ENCODE peak calls at places on chromosomes 3 and 15, in five cellular contexts. B, L, Z, D and O are unnamed samples.

GRCh38 chr15:31590609-31591008 is 264.0 kb downstream of the KLF13 start:
- DNase-seq in B (no peak), L (peak; percentile 67), Z (no peak), D (no peak), O (no peak)

GRCh38 chr3:4928277-4928789 is 50.9 kb upstream of the BHLHE40 start:
- DNase-seq in B (no peak), L (no peak), Z (no peak), D (no peak), O (no peak)

GRCh38 chr3:58657571-58658141 is 8.9 kb downstream of the FAM3D start:
- DNase-seq in B (no peak), L (no peak), Z (no peak), D (no peak), O (no peak)

GRCh38 chr3:6994081-6994668 is 133.3 kb downstream of the GRM7 start:
- DNase-seq in B (no peak), L (no peak), Z (peak; percentile 9), D (no peak), O (no peak)

GRCh38 chr3:4426782-4427344 is 40.2 kb downstream of the SUMF1 start:
- DNase-seq in B (peak; percentile 90), L (peak; percentile 92), Z (peak; percentile 92), D (no peak), O (no peak)

GRCh38 chr3:148727242-148727641 is 29.5 kb downstream of the AGTR1 start:
- DNase-seq in B (no peak), L (peak; percentile 31), Z (no peak), D (no peak), O (peak; percentile 44)

GRCh38 chr15:85621096-85621495 is 173.6 kb downstream of the KLHL25 start:
- DNase-seq in B (no peak), L (no peak), Z (no peak), D (no peak), O (no peak)

GRCh38 chr3:81554805-81555204 is 206.6 kb downstream of the GBE1 start:
- DNase-seq in B (no peak), L (peak; percentile 59), Z (peak; percentile 76), D (no peak), O (no peak)

GRCh38 chr3:122948398-122948797 is 79.2 kb downstream of the SEMA5B start:
- DNase-seq in B (no peak), L (no peak), Z (no peak), D (no peak), O (no peak)

GRCh38 chr3:17359911-17360310 is 382.5 kb downstream of the TBC1D5 start:
- DNase-seq in B (no peak), L (no peak), Z (no peak), D (no peak), O (no peak)

GRCh38 chr15:73518180-73518862 is 75.4 kb downstream of the REC114 start:
- DNase-seq in B (no peak), L (no peak), Z (no peak), D (no peak), O (peak; percentile 18)

GRCh38 chr3:123090700-123091585 is 24.1 kb downstream of the PDIA5 start:
- DNase-seq in B (no peak), L (no peak), Z (no peak), D (no peak), O (no peak)

GRCh38 chr3:128170866-128171516 is 17.7 kb downstream of the EEFSEC start:
- DNase-seq in B (no peak), L (peak; percentile 88), Z (peak; percentile 88), D (peak; percentile 68), O (peak; percentile 55)

GRCh38 chr15:69881760-69882159 is 216.0 kb downstream of the TLE3 start:
- DNase-seq in B (no peak), L (no peak), Z (no peak), D (no peak), O (no peak)

GRCh38 chr3:167898091-167898490 is 162.6 kb downstream of the SERPINI1 start:
- DNase-seq in B (no peak), L (no peak), Z (no peak), D (no peak), O (no peak)

GRCh38 chr3:55402886-55403605 is 84.1 kb downstream of the WNT5A start:
- DNase-seq in B (no peak), L (no peak), Z (no peak), D (no peak), O (no peak)

GRCh38 chr15:63601026-63601726 is 4.0 kb downstream of the FBXL22 start:
- DNase-seq in B (no peak), L (no peak), Z (peak; percentile 20), D (peak; percentile 67), O (no peak)

GRCh38 chr15:98651581-98652220 is 3.4 kb downstream of the IGF1R start:
- DNase-seq in B (no peak), L (peak; percentile 49), Z (peak; percentile 16), D (no peak), O (no peak)

GRCh38 chr15:59438891-59439290 is 905 bp downstream of the FAM81A start:
- DNase-seq in B (no peak), L (no peak), Z (no peak), D (no peak), O (no peak)

GRCh38 chr15:73677146-73677607 is 7.0 kb upstream of the CD276 start:
- DNase-seq in B (no peak), L (peak; percentile 77), Z (peak; percentile 77), D (peak; percentile 64), O (no peak)

GRCh38 chr15:52529289-52529929 is 729 bp upstream of the MYO5A start:
- DNase-seq in B (no peak), L (no peak), Z (no peak), D (no peak), O (no peak)

GRCh38 chr15:61827131-61827530 is 233.1 kb downstream of the VPS13C start:
- DNase-seq in B (no peak), L (no peak), Z (no peak), D (no peak), O (no peak)

GRCh38 chr3:5798809-5799208 is 611.3 kb downstream of the EDEM1 start:
- DNase-seq in B (no peak), L (no peak), Z (no peak), D (no peak), O (no peak)

GRCh38 chr15:64067564-64068030 is 21.3 kb upstream of the DAPK2 start:
- DNase-seq in B (no peak), L (peak; percentile 59), Z (peak; percentile 69), D (peak; percentile 68), O (peak; percentile 42)

GRCh38 chr3:161273589-161274218 is 52.6 kb downstream of the NMD3 start:
- DNase-seq in B (no peak), L (peak; percentile 72), Z (peak; percentile 69), D (no peak), O (peak; percentile 28)

GRCh38 chr15:55282284-55282833 is 7.3 kb downstream of the RAB27A start:
- DNase-seq in B (no peak), L (peak; percentile 88), Z (peak; percentile 81), D (no peak), O (no peak)

DNA sequence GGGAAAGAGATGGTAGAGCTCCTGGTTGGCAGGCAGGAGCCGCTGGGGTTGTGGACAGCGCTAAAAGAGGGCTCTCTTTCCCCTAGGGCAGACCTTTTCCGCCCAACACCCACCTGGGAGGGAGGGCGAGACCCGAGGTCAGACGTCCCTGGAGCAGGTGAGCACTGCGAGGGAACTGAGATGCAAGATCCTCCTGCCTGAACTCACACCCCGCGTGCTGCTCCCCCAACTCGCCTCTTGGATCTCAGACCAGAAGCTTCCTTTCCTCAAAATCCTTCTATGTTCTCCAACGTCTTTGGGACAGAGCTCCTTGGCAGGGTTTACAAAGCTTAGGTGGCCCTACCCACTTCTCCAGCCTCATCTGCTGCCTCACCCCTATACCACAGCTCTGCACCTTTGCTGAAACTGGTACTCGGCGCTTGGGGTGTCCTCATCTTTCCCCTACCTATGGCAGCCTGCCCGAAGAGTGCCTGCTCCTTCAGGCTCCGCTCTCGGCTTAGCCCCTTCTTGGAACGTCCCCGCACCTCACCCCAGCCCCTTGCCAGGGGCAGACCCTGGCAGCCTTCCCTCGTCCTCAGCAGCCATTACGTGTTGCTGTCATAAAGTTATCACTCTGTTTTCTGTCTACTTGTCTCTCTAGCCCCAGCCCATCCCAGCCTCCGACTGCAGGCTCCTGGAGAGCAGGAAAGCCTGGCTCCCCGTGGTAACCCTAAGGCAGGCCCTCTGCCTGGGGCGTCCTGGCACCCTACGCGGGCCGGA is 5.2 kb upstream of the BAHD1 start:
- DNase-seq in B (no peak), L (no peak), Z (no peak), D (peak; percentile 37), O (no peak)
- H3K4me3 ChIP-seq in B (peak overlapping the region; percentile 32), L (no peak overlapping the region), Z (no peak overlapping the region), D (peak overlapping the region; percentile 60), O (peak overlapping the region; percentile 53)

GRCh38 chr15:67137319-67137718 is 71.9 kb downstream of the SMAD3 start:
- DNase-seq in B (no peak), L (no peak), Z (no peak), D (no peak), O (no peak)
- H3K4me3 ChIP-seq in B (no peak overlapping the region), L (peak overlapping the region; percentile 14), Z (no peak overlapping the region), D (no peak overlapping the region), O (no peak overlapping the region)

DNA sequence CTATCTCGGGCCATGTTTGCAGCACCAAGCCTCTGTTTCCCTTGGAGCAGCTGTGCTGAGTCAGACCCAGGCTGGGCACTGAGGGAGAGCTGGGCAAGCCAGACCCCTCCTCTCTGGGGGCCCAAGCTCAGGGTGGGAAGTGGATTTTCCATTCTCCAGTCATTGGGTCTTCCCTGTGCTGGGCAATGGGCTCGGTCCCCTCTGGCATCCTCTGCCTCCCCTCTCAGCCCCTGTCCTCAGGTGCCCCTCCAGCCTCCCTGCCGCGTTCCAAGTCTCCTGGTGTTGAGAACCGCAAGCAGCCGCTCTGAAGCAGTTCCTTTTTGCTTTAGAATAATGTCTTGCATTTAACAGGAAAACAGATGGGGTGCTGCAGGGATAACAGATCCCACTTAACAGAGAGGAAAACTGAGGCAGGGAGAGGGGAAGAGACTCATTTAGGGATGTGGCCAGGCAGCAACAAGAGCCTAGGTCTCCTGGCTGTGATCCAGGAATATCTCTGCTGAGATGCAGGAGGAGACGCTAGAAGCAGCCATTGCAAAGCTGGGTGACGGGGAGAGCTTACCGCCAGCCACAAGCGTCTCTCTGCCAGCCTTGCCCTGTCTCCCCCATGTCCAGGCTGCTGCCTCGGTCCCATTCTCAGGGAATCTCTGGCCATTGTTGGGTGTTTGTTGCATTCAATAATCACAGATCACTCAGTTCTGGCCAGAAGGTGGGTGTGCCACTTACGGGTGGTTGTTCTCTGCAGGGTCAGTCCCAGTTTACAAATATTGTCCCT is 1.2 kb downstream of the RHO start:
- DNase-seq in B (no peak), L (no peak), Z (no peak), D (no peak), O (no peak)
- H3K4me3 ChIP-seq in B (no peak overlapping the region), L (no peak overlapping the region), Z (no peak overlapping the region), D (no peak overlapping the region), O (no peak overlapping the region)

DNA sequence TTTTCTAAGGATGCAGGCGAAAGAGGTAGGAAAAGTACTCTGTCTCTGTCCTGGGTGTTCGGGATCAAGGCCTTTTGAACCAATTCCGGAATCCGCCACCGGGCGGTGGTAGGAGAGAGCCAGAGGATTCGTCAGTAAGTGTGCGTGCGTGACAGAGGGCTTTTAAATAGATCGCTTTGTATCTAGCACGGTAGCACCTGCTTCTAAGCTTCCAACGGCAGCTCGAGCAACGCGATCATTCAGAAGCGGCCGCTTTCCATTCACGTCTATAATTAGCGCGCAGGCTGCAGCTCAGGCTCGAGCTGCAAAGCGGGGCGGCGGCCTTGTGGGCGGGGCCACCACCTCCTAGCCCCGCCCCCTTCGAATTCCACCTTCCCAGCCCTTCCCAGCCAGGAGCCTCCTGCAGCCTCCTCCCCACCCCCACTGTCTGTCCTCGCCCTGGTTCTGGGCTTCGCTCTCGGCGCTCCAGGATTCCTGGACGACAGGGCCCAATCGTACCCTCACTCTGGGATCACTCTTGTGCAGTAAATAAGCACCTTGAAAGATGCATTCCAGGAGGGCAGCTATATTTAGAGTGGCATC is 224.3 kb upstream of the TPRG1 start:
- DNase-seq in B (no peak), L (peak; percentile 87), Z (peak; percentile 87), D (peak; percentile 94), O (peak; percentile 88)
- H3K4me3 ChIP-seq in B (peak overlapping the region; percentile 46), L (peak overlapping the region; percentile 44), Z (peak overlapping the region; percentile 43), D (peak overlapping the region; percentile 53), O (peak overlapping the region; percentile 60)

GRCh38 chr3:185176756-185177359 is 24.0 kb upstream of the C3orf70 start:
- DNase-seq in B (no peak), L (peak; percentile 57), Z (peak; percentile 62), D (no peak), O (peak; percentile 38)
- H3K4me3 ChIP-seq in B (no peak overlapping the region), L (no peak overlapping the region), Z (no peak overlapping the region), D (no peak overlapping the region), O (no peak overlapping the region)